ENCODE peak calls at places on chromosomes 2 and 18, in four cellular contexts. One of them, this sample, is unnamed. For H3K27me3, the result is how much of the 10 kb centered on the place peaks cover.

GRCh38 chr2:73069041-73069854 is 2.3 kb downstream of the SFXN5 start:
- DNase-seq in ovary: no peak
- DNase-seq in A673: no peak
- DNase-seq in stomach: no peak
- DNase-seq in this sample: no peak

GRCh38 chr18:26228562-26229260 is 2.5 kb downstream of the TAF4B start:
- DNase-seq in ovary: no peak
- DNase-seq in stomach: no peak
- DNase-seq in A673: no peak
- DNase-seq in this sample: no peak

GRCh38 chr18:56712761-56713160 is 61.6 kb downstream of the WDR7 start:
- DNase-seq in ovary: no peak
- DNase-seq in stomach: no peak
- DNase-seq in A673: no peak
- DNase-seq in this sample: no peak

GRCh38 chr2:152525277-152525838 is 190.4 kb downstream of the FMNL2 start:
- DNase-seq in A673: peak
- DNase-seq in stomach: no peak
- DNase-seq in ovary: no peak
- DNase-seq in this sample: no peak

GRCh38 chr2:163919717-163920116 is 183.9 kb upstream of the FIGN start:
- DNase-seq in ovary: no peak
- DNase-seq in A673: no peak
- DNase-seq in stomach: no peak
- DNase-seq in this sample: no peak

GRCh38 chr2:161432107-161432506 is 16.0 kb downstream of the TBR1 start:
- DNase-seq in A673: no peak
- DNase-seq in stomach: no peak
- DNase-seq in ovary: no peak
- DNase-seq in this sample: no peak

GRCh38 chr2:200616193-200616592 is 30.4 kb downstream of the AOX1 start:
- DNase-seq in A673: no peak
- DNase-seq in stomach: no peak
- DNase-seq in ovary: peak
- DNase-seq in this sample: no peak

GRCh38 chr2:74007120-74007519 is 22.4 kb downstream of the TET3 start:
- DNase-seq in ovary: no peak
- DNase-seq in A673: no peak
- DNase-seq in stomach: no peak
- DNase-seq in this sample: no peak

GRCh38 chr2:199923924-199924323 is 12.8 kb downstream of the C2orf69 start:
- DNase-seq in stomach: no peak
- DNase-seq in ovary: no peak
- DNase-seq in A673: no peak
- DNase-seq in this sample: no peak

GRCh38 chr2:161992526-161992925 is 81.5 kb downstream of the DPP4 start:
- DNase-seq in ovary: no peak
- DNase-seq in stomach: no peak
- DNase-seq in A673: no peak
- DNase-seq in this sample: no peak

GRCh38 chr2:146927080-146927714 is 917.6 kb upstream of the ACVR2A start:
- DNase-seq in stomach: peak
- DNase-seq in ovary: peak
- DNase-seq in A673: peak
- DNase-seq in this sample: no peak

GRCh38 chr2:188664391-188664790 is 309.8 kb upstream of the COL3A1 start:
- DNase-seq in A673: no peak
- DNase-seq in stomach: no peak
- DNase-seq in ovary: no peak
- DNase-seq in this sample: no peak

GRCh38 chr2:113720167-113720566 is 36.3 kb downstream of the SLC35F5 start:
- DNase-seq in stomach: no peak
- DNase-seq in ovary: no peak
- DNase-seq in A673: peak
- DNase-seq in this sample: no peak

GRCh38 chr2:98412751-98413445 is 31.8 kb upstream of the INPP4A start:
- DNase-seq in A673: peak
- DNase-seq in stomach: no peak
- DNase-seq in ovary: no peak
- DNase-seq in this sample: no peak

GRCh38 chr2:69269330-69269729 is 117.7 kb downstream of the GFPT1 start:
- DNase-seq in A673: no peak
- DNase-seq in ovary: no peak
- DNase-seq in stomach: no peak
- DNase-seq in this sample: no peak

GRCh38 chr2:9655441-9656269 is 24.9 kb upstream of the YWHAQ start:
- DNase-seq in A673: no peak
- DNase-seq in ovary: no peak
- DNase-seq in stomach: no peak
- DNase-seq in this sample: no peak

GRCh38 chr2:100413586-100413985 is 3.9 kb downstream of the CHST10 start:
- DNase-seq in A673: no peak
- DNase-seq in stomach: no peak
- DNase-seq in ovary: no peak
- DNase-seq in this sample: no peak

GRCh38 chr2:95315801-95316411 is 18.8 kb downstream of the KCNIP3 start:
- DNase-seq in stomach: no peak
- DNase-seq in ovary: no peak
- DNase-seq in A673: no peak
- DNase-seq in this sample: no peak

GRCh38 chr18:53603281-53603680 is 621.2 kb downstream of the MBD2 start:
- DNase-seq in stomach: no peak
- DNase-seq in A673: no peak
- DNase-seq in ovary: no peak
- DNase-seq in this sample: no peak

GRCh38 chr2:222861411-222862067 is 703 bp downstream of the ACSL3 start:
- DNase-seq in A673: no peak
- DNase-seq in ovary: peak
- DNase-seq in stomach: peak
- DNase-seq in this sample: no peak

GRCh38 chr18:9742588-9743131 is 34.6 kb downstream of the RAB31 start:
- DNase-seq in ovary: no peak
- DNase-seq in stomach: no peak
- DNase-seq in A673: no peak
- DNase-seq in this sample: no peak

GRCh38 chr2:22800422-22800821 is 584.6 kb upstream of the KLHL29 start:
- DNase-seq in A673: no peak
- DNase-seq in ovary: no peak
- DNase-seq in stomach: no peak
- DNase-seq in this sample: no peak

DNA sequence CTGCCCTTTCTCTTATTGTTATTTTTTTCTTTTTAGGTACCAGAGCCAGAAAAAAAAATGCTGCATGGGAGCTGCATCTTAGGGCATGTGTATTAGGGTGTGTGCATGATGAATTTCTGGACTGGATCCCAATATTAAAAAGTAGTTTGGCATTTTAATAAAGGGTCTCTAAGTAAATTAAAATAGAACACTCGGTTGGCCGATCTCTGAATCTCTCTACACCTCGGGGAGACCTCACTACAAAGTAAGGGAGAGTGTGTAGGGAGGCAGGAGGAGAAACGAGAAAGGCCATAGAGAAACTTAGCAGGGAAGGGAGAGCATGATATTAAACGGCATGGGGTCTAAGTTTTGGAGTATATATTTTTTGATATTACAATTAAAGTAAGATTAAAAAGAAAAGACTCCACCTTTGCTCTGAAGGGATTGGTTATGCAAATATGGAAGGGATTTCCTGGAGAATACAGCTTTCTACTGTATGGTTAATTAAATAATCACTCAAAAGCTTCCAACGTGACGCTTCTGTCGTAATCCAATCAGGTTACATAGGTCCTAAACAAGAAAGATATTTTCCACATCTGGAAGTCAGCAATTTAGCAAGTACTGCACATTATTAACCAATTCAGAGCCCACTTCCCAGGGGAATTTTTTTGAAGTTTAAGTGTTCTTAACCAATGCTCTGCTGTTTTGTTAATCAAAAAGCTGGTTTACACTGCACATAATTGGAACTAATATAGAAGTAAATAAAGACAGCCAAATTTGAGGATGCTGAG is 984 bp upstream of the ZEB2 start:
- DNase-seq in stomach: no peak
- DNase-seq in ovary: no peak
- DNase-seq in A673: peak
- DNase-seq in this sample: no peak
- H3K4me3 ChIP-seq in stomach: peak
- H3K4me3 ChIP-seq in ovary: peak
- H3K4me3 ChIP-seq in A673: peak
- H3K4me3 ChIP-seq in this sample: no peak

GRCh38 chr2:71235930-71236587 is 9.2 kb upstream of the PAIP2B start:
- DNase-seq in stomach: no peak
- DNase-seq in ovary: no peak
- DNase-seq in A673: no peak
- DNase-seq in this sample: no peak
- H3K27ac ChIP-seq in stomach: no peak
- H3K27ac ChIP-seq in ovary: no peak
- H3K27ac ChIP-seq in A673: no peak
- H3K27ac ChIP-seq in this sample: no peak

GRCh38 chr2:144512421-144513272 is 7.3 kb downstream of the ZEB2 start:
- DNase-seq in stomach: no peak
- DNase-seq in A673: peak
- DNase-seq in ovary: no peak
- DNase-seq in this sample: no peak
- H3K27me3 ChIP-seq in stomach: half or more
- H3K27me3 ChIP-seq in A673: under half
- H3K27me3 ChIP-seq in ovary: under half
- H3K27me3 ChIP-seq in this sample: under half

GRCh38 chr2:174974131-174974530 is 31.1 kb downstream of the CHN1 start:
- DNase-seq in stomach: no peak
- DNase-seq in ovary: no peak
- DNase-seq in A673: no peak
- DNase-seq in this sample: no peak
- H3K4me3 ChIP-seq in stomach: no peak
- H3K4me3 ChIP-seq in ovary: no peak
- H3K4me3 ChIP-seq in A673: no peak
- H3K4me3 ChIP-seq in this sample: no peak

DNA sequence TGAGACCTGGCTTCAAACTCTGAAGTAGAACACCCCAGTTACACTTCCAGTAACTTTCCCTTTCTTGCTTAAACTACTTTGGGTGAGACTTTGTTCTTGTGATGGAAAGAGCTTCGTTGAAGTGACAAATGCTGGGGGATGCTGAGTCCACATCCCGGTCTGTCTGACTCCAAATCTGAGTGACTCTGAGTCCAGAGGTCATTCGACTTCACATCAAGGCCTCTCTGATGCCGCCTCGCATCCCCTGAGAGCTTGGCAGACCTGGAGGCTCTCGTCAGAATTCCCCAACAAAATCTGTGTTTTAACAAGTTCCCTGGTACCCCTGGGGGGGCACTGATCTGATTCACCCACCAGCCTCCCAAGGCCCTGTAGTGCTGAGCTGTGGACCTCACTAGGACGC is 31.6 kb upstream of the ROCK2 start:
- DNase-seq in stomach: no peak
- DNase-seq in A673: no peak
- DNase-seq in ovary: no peak
- DNase-seq in this sample: no peak
- H3K27ac ChIP-seq in stomach: peak
- H3K27ac ChIP-seq in A673: no peak
- H3K27ac ChIP-seq in ovary: no peak
- H3K27ac ChIP-seq in this sample: no peak

DNA sequence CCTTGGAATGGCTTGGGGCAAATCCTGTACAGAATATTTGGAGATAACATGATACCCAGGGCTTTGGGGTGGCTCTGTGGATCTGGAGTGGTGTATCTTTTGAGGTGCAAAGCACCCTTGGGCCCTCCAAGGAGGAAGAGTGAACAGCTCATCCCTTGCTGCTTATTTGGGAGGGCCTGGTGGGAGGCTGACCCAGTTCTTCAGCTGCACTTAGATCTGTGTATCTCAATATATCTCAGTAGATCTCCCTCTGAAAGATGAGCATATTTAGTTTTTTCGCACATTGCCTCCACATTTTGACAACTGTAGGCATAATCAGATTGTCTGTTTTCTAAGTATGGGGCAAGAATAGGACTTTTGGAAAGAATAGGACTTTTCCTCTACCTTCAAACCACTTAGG is 2.8 kb downstream of the TRIM54 start:
- DNase-seq in stomach: no peak
- DNase-seq in A673: no peak
- DNase-seq in ovary: no peak
- DNase-seq in this sample: no peak
- H3K27me3 ChIP-seq in stomach: half or more
- H3K27me3 ChIP-seq in A673: under half
- H3K27me3 ChIP-seq in ovary: under half
- H3K27me3 ChIP-seq in this sample: under half

GRCh38 chr18:36295880-36296301 is 1.6 kb upstream of the FHOD3 start:
- DNase-seq in stomach: no peak
- DNase-seq in A673: no peak
- DNase-seq in ovary: no peak
- DNase-seq in this sample: peak

GRCh38 chr18:36298113-36298701 is 694 bp downstream of the FHOD3 start:
- DNase-seq in ovary: peak
- DNase-seq in stomach: no peak
- DNase-seq in A673: no peak
- DNase-seq in this sample: peak

GRCh38 chr18:36299010-36299409 is 1.5 kb downstream of the FHOD3 start:
- DNase-seq in stomach: no peak
- DNase-seq in ovary: no peak
- DNase-seq in A673: no peak
- DNase-seq in this sample: no peak

GRCh38 chr18:36296591-36297418 is 708 bp upstream of the FHOD3 start:
- DNase-seq in stomach: no peak
- DNase-seq in A673: peak
- DNase-seq in ovary: peak
- DNase-seq in this sample: peak

GRCh38 chr18:36297419-36298112 is at the start of gene FHOD3:
- DNase-seq in stomach: peak
- DNase-seq in A673: no peak
- DNase-seq in ovary: peak
- DNase-seq in this sample: peak
- H3K4me3 ChIP-seq in stomach: peak
- H3K4me3 ChIP-seq in A673: peak
- H3K4me3 ChIP-seq in ovary: peak
- H3K4me3 ChIP-seq in this sample: peak

GRCh38 chr2:240203031-240203841 is 62.8 kb upstream of the OTOS start:
- DNase-seq in ovary: no peak
- DNase-seq in stomach: no peak
- DNase-seq in A673: no peak
- DNase-seq in this sample: peak
- H3K27ac ChIP-seq in ovary: no peak
- H3K27ac ChIP-seq in stomach: no peak
- H3K27ac ChIP-seq in A673: no peak
- H3K27ac ChIP-seq in this sample: no peak

DNA sequence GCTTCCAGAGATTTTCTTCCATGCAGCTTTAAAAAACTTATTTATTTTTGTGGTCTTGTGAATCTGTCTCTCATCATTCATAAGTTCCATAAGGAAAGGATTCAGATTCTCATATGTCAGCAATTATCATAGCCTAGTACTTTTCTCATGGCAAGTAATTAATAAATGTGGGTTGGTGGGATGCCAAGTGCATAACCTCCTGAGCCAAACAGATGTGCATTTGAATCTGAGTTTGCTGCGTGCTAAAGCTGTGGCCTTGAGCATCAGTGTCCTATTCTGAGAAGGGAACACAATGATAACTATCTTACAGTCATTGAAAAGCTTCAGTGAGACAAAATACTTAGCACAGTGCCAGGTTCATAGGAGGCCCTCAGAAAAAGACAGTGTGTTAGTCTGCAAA is 331.9 kb downstream of the PDE11A start:
- DNase-seq in stomach: no peak
- DNase-seq in ovary: no peak
- DNase-seq in A673: no peak
- DNase-seq in this sample: no peak
- H3K27me3 ChIP-seq in stomach: under half
- H3K27me3 ChIP-seq in ovary: under half
- H3K27me3 ChIP-seq in A673: under half
- H3K27me3 ChIP-seq in this sample: under half

This sample was measured in pancreas.